ENCODE peak calls at places on chromosomes 5 and 9, in six cellular contexts. N, O, W, K, A and L are unnamed samples.

GRCh38 chr5:56419667-56420066 is 186.5 kb upstream of the ANKRD55 start:
- DNase-seq in N (no peak), O (no peak), W (no peak), K (no peak), A (no peak), L (no peak)

GRCh38 chr9:69086769-69087168 is 51.2 kb downstream of the FXN start:
- DNase-seq in N (no peak), O (peak; percentile 17), W (no peak), K (no peak), A (no peak), L (no peak)

GRCh38 chr5:119327018-119327417 is 28.8 kb upstream of the TNFAIP8 start:
- DNase-seq in N (no peak), O (no peak), W (no peak), K (no peak), A (no peak), L (no peak)

GRCh38 chr5:102893942-102894341 is 138.8 kb downstream of the PAM start:
- DNase-seq in N (no peak), O (no peak), W (no peak), K (no peak), A (no peak), L (no peak)

GRCh38 chr9:34010979-34011378 is 37.7 kb downstream of the UBAP2 start:
- DNase-seq in N (no peak), O (peak; percentile 18), W (no peak), K (no peak), A (no peak), L (no peak)

GRCh38 chr5:19261879-19262278 is 726.1 kb downstream of the CDH18 start:
- DNase-seq in N (no peak), O (no peak), W (no peak), K (no peak), A (no peak), L (no peak)

GRCh38 chr5:1183424-1184162 is 17.8 kb upstream of the SLC6A19 start:
- DNase-seq in N (no peak), O (no peak), W (no peak), K (no peak), A (no peak), L (no peak)

GRCh38 chr9:76044420-76044819 is 153.9 kb downstream of the PCSK5 start:
- DNase-seq in N (no peak), O (peak; percentile 10), W (no peak), K (no peak), A (no peak), L (no peak)

GRCh38 chr9:96367943-96368342 is 15.6 kb downstream of the SLC35D2 start:
- DNase-seq in N (no peak), O (no peak), W (no peak), K (no peak), A (no peak), L (no peak)

GRCh38 chr5:150117945-150118560 is 31.7 kb upstream of the CSF1R start:
- DNase-seq in N (no peak), O (no peak), W (no peak), K (no peak), A (no peak), L (no peak)

DNA sequence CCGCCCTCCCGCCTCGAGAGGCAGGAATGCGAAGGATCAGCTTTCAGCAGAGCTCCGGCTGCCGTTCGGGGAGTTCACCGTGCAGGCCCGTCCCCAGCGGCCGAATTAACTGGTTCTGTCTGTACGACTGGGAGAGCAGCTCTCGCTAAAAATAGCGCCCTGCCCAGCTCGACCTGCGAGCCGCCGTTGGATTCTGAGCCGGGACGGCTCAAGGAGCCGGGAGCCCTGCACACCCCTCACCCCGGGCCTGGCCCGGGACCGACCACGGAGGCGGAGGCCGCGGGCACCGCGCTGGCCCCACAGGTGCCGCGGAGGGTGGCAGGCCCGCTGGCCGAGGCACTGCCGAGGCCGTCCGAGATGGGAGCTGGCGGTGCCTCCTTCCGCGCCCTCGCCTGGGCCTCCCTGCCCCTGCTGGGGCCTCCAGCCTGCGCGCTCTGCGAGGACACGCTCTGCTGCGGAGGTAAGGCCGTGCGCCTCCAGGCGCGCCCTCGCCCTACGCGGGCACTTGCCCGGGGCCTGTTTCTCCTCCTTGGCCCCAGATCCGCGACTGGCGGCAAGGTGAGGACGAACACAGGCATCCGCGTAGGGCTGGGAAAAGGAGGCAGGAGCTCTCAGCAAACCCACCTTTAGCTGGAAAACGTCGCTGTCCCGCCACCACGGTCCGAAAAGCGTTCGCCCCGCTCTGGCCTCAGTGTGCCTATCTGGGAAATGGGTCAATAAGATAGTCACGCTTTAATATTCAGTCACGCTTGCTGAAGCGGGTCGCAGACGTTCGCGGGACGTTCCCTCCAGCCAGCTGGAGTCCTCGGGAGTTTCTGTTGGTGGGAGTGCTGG is 53.0 kb upstream of the DAB2IP start:
- DNase-seq in N (no peak), O (peak; percentile 77), W (no peak), K (peak; percentile 83), A (peak; percentile 90), L (peak; percentile 96)
- H3K4me3 ChIP-seq in N (peak overlapping the region; percentile 37), O (peak overlapping the region; percentile 95), W (no peak overlapping the region), K (peak overlapping the region; percentile 69), A (peak overlapping the region; percentile 79), L (peak overlapping the region; percentile 67)

GRCh38 chr9:113597390-113598241 is 134.1 kb downstream of the RGS3 start:
- DNase-seq in N (peak; percentile 70), O (no peak), W (no peak), K (no peak), A (no peak), L (no peak)
- H3K4me3 ChIP-seq in N (no peak overlapping the region), O (no peak overlapping the region), W (no peak overlapping the region), K (no peak overlapping the region), A (no peak overlapping the region), L (no peak overlapping the region)

DNA sequence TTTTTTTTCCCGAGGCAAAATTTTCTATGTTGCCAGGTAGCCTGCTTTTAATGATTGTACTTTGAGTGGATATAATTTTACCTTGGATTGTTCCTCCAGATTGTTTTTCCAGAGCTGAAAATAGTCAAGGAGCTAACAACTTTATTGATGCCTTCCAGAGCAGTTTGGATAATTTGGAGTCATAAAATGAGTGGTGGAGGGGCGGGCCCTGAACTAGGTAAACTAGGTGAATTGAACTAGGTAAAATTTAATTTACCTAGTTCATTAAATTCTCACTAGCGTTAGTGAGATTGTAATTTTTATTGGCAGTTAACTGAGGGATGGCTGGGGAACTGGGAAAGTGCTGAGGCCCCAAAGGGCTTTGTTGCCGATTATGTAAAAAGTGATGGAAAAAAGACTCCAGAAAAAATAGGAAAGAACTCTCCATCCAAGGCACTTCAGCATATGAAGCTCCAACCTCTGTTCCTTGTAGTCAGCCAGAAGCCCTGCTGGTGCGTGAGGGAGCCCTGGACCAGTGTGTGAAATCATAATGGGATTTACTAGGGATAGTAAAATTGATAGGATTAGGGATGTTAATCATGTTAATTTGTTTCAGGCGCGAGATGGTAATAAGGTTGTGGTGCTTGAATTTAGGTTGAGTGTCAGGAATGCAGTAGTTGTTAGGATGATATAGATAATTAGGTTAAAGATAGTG is 1.7 kb downstream of the DNAJC25 start:
- DNase-seq in N (no peak), O (no peak), W (no peak), K (no peak), A (no peak), L (no peak)
- H3K4me3 ChIP-seq in N (peak overlapping the region; percentile 89), O (peak overlapping the region; percentile 82), W (peak overlapping the region; percentile 86), K (peak overlapping the region; percentile 97), A (peak overlapping the region; percentile 82), L (no peak overlapping the region)

DNA sequence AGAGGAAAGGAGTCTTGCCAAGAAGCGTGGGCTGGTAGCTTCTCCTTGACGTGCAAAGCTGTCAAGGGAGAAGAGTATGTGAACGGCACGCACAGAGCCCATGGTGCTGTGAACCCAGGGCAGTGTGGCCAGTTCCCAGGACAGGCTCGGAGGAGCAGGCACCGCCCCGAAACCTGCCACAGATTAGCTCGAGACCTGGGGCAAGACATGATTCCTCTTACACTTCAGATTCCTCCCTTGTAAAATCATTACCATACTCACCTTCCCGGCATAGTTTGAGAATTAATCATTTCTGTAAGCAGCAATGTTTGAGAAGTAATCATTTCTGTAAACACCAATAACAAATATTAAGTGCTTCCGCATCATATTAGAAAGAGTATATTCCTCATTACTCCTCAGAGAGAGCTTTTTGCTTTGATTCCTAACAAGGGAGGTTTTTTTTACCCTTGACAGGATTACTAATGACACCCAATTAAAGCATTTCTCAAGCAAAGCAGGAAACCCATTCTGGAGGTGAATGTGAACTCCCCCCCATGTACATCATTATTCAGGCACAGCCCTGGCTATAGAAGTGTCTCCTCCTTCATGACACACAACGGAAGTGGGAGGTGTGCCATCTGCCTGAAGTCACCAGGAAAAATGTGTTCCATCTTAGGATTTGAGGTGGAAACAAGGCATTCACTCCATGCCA is 19.8 kb downstream of the GOLM1 start:
- DNase-seq in N (no peak), O (no peak), W (no peak), K (no peak), A (no peak), L (no peak)
- H3K4me3 ChIP-seq in N (no peak overlapping the region), O (no peak overlapping the region), W (no peak overlapping the region), K (no peak overlapping the region), A (no peak overlapping the region), L (no peak overlapping the region)